ENCODE peak calls at places on chromosomes 12 and 14, in eight cellular contexts. Y is DMS 273 treated with DMSO at 0.1 percent for 48 hours; J is neural crest cell; P is OCI-LY7; W is cardiac muscle cell; V is PC-3; C is non-pigmented ciliary epithelial cell; G is activated gamma-delta T cell treated with anti-CD3 and anti-CD28 coated beads, Interleukin-2, amount 50 U/mL, for 16 hours. R is an unnamed sample.
A peak's percentile ranks its signal among the peaks of the same experiment; 100 is the strongest.

GRCh38 chr12:15846887-15847286 is 35.3 kb upstream of the STRAP start:
- DNase-seq in W (peak; percentile 70), Y (no peak), V (no peak), P (no peak), J (no peak), C (no peak), G (no peak), R (no peak)

GRCh38 chr12:90855534-90855933 is 99.4 kb downstream of the CCER1 start:
- DNase-seq in P (no peak), Y (no peak), W (no peak), V (no peak), G (no peak), J (no peak), C (no peak), R (no peak)

GRCh38 chr12:1947081-1947480 is 28.6 kb upstream of the CACNA2D4 start:
- DNase-seq in V (no peak), C (peak; percentile 53), W (peak; percentile 67), J (no peak), P (no peak), G (no peak), Y (no peak), R (no peak)

GRCh38 chr12:104310751-104311297 is 7.3 kb downstream of the EID3 start:
- DNase-seq in Y (no peak), W (no peak), G (no peak), J (no peak), C (no peak), P (no peak), V (no peak), R (no peak)

GRCh38 chr12:75705749-75706719 is 194.6 kb upstream of the KRR1 start:
- DNase-seq in Y (no peak), W (peak; percentile 97), P (no peak), V (peak; percentile 21), G (no peak), J (no peak), C (peak; percentile 97), R (no peak)

GRCh38 chr12:13900718-13901117 is 80.7 kb downstream of the GRIN2B start:
- DNase-seq in G (no peak), Y (no peak), J (no peak), W (no peak), V (no peak), P (no peak), C (no peak), R (no peak)

GRCh38 chr14:96479435-96480146 is 22.6 kb upstream of the PAPOLA start:
- DNase-seq in V (no peak), G (no peak), P (no peak), J (no peak), W (peak; percentile 37), Y (no peak), C (no peak), R (no peak)

GRCh38 chr12:80858356-80858755 is 79.4 kb downstream of the LIN7A start:
- DNase-seq in C (no peak), J (no peak), W (peak; percentile 24), Y (no peak), P (no peak), G (no peak), V (no peak), R (no peak)

GRCh38 chr12:45560689-45561088 is 168.8 kb upstream of the ARID2 start:
- DNase-seq in V (no peak), Y (no peak), C (no peak), P (no peak), G (no peak), W (no peak), J (no peak), R (no peak)

GRCh38 chr12:66279127-66279712 is 23.1 kb upstream of the HELB start:
- DNase-seq in J (no peak), P (no peak), W (peak; percentile 64), V (peak; percentile 41), Y (no peak), C (no peak), G (peak; percentile 25), R (no peak)

GRCh38 chr12:91326043-91327027 is 143.7 kb upstream of the DCN start:
- DNase-seq in C (peak; percentile 24), V (peak; percentile 76), P (peak; percentile 42), W (peak; percentile 83), J (peak; percentile 66), G (peak; percentile 2), Y (no peak), R (peak; percentile 60)

GRCh38 chr14:99136047-99136400 is 136.0 kb downstream of the BCL11B start:
- DNase-seq in G (no peak), V (no peak), W (no peak), P (no peak), Y (no peak), C (no peak), J (no peak), R (no peak)

GRCh38 chr14:101361044-101361443 is 200.3 kb upstream of the DIO3 start:
- DNase-seq in V (no peak), G (no peak), P (peak; percentile 98), W (no peak), Y (no peak), C (no peak), J (no peak), R (no peak)

GRCh38 chr14:48563465-48563864 is 888.1 kb upstream of the MDGA2 start:
- DNase-seq in P (no peak), C (no peak), G (no peak), W (no peak), V (peak; percentile 94), Y (no peak), J (no peak), R (no peak)

GRCh38 chr14:95256011-95256775 is 63.5 kb downstream of the CLMN start:
- DNase-seq in J (no peak), V (no peak), P (no peak), Y (no peak), C (no peak), W (no peak), G (no peak), R (no peak)

GRCh38 chr12:68420225-68421008 is 88.3 kb upstream of the MDM1 start:
- DNase-seq in Y (no peak), W (peak; percentile 45), V (no peak), P (no peak), J (no peak), G (no peak), C (no peak), R (no peak)

R was measured in G401.